ENCODE peak calls at places on chromosome 21, in six cellular contexts. M is A549; C is stomach; X is IMR-90; K is effector memory CD4-positive, alpha-beta T cell; B is transverse colon. H is an unnamed sample.

GRCh38 chr21:40615503-40616376 is 231.2 kb downstream of the DSCAM start:
- DNase-seq in X (no peak), C (no peak), B (no peak), K (no peak), M (no peak), H (no peak)

GRCh38 chr21:41280115-41280919 is 36.3 kb upstream of the FAM3B start:
- DNase-seq in C (no peak), K (no peak), X (peak; percentile 85), M (no peak), B (no peak), H (peak; percentile 38)

GRCh38 chr21:24023402-24023801 is 1583.9 kb downstream of the MRPL39 start:
- DNase-seq in M (no peak), C (no peak), K (no peak), X (peak; percentile 22), B (no peak), H (no peak)

GRCh38 chr21:16058896-16059295 is 329.1 kb downstream of the USP25 start:
- DNase-seq in C (no peak), X (no peak), K (no peak), B (no peak), M (no peak), H (no peak)

GRCh38 chr21:38858429-38859205 is 52.9 kb downstream of the ETS2 start:
- DNase-seq in M (no peak), X (peak; percentile 25), C (no peak), K (no peak), B (no peak), H (no peak)

GRCh38 chr21:33611006-33611744 is 22.7 kb upstream of the DONSON start:
- DNase-seq in C (no peak), M (no peak), B (no peak), K (no peak), X (no peak), H (no peak)

GRCh38 chr21:18204931-18205330 is 39.7 kb upstream of the CHODL start:
- DNase-seq in K (no peak), B (no peak), M (no peak), C (no peak), X (no peak), H (no peak)

GRCh38 chr21:26655466-26655865 is 82.4 kb upstream of the CYYR1 start:
- DNase-seq in X (no peak), B (no peak), M (no peak), K (no peak), C (no peak), H (no peak)

GRCh38 chr21:43187715-43188114 is 18.9 kb downstream of the CRYAA start:
- DNase-seq in X (no peak), B (no peak), M (no peak), K (no peak), C (no peak), H (no peak)

DNA sequence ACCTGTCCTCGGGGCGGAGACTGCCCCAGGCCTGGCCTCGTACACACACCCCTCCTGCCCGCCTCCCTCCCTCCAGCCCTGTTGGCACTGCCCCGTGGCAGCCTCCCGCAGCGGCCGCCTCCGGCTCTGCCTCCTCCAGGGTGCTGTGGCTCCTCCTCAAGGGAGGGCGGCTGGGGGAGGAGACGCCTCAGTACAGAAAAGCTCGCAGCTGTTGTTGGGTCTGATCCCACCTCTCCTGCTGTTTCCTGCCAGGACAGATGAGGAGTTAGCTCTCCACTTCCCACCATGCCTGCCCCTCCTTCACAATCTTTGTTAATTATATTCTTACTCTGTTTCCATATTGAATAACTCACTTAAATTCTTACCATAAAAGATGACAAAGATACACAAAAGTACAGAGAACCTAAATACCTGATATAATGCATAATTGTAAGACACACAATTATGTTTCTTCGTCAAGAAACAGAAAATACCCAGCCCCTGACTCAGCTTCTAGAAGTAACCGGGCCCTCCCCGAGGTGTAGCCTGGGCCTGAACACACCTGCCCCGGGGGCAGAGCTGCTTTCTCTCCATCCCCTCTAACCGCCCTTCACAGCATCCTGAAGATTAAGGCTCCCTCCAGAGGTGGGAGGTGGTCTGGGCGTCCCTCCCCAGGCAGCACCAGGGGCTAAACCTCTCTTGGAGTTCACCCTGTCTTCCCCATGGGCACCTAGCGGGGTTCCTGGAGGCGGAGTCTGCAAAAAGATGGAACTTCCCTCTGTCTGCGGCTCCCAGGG is 30.6 kb upstream of the COL6A1 start:
- DNase-seq in C (peak; percentile 50), X (peak; percentile 48), M (no peak), K (no peak), B (peak; percentile 36), H (peak; percentile 86)
- H3K27ac ChIP-seq in C (no peak overlapping the region), X (no peak overlapping the region), M (no peak overlapping the region), K (no peak overlapping the region), B (peak overlapping the region; percentile 26), H (peak overlapping the region; percentile 66)

DNA sequence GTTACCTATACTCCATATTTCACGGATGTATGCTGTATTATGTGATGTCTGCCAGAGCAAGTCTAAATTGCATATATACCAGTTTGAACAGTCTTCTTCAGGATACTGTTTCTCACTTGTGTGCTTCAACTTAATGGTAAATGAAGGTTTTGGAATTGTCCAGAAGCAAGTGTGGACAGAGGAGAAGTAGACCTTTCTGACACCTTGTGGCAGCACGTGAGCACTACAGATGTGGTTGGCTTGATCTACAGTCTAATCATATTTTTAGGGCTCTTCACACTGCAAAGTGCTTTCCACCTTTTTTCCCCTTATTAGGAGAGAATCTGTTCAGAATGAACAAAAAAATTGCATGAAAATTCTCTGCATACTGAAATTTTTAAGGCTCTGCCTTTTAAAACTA is 10.9 kb downstream of the MORC3 start:
- DNase-seq in X (peak; percentile 60), M (peak; percentile 53), B (peak; percentile 63), C (peak; percentile 57), K (no peak), H (peak; percentile 32)
- H3K27ac ChIP-seq in X (no peak overlapping the region), M (no peak overlapping the region), B (no peak overlapping the region), C (no peak overlapping the region), K (no peak overlapping the region), H (no peak overlapping the region)

DNA sequence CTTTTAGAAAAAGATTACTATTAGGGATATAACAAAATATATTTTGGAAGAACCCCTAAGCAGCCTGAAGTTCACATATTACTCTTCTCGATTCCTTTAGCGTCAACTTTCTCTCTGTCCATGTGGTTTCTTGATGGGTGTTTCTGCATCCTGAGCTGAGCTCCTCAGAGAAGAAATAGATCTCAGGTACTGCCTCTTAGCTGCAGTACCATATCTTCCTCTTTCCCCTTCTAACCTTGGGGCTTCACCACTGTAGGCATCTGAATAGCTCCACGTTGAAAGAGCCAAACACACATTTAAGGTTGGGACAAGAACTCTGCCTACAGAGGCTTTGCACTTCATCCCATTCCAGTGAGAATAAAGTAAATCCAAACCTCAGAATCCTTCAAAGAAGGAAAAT is 59.2 kb downstream of the SAMSN1 start:
- DNase-seq in K (no peak), M (no peak), X (no peak), C (no peak), B (no peak), H (no peak)
- H3K27ac ChIP-seq in K (no peak overlapping the region), M (no peak overlapping the region), X (no peak overlapping the region), C (no peak overlapping the region), B (no peak overlapping the region), H (no peak overlapping the region)

GRCh38 chr21:46482846-46483231 is 24.1 kb downstream of the DIP2A start:
- DNase-seq in K (no peak), B (no peak), C (no peak), X (no peak), M (no peak), H (no peak)

GRCh38 chr21:46482225-46482845 is 23.6 kb downstream of the DIP2A start:
- DNase-seq in C (no peak), X (no peak), M (no peak), B (no peak), K (no peak), H (no peak)

GRCh38 chr21:46478910-46479309 is 20.2 kb downstream of the DIP2A start:
- DNase-seq in B (no peak), K (no peak), C (no peak), X (no peak), M (no peak), H (no peak)

GRCh38 chr21:46477765-46478164 is 19.1 kb downstream of the DIP2A start:
- DNase-seq in K (no peak), X (peak; percentile 51), M (no peak), C (no peak), B (no peak), H (no peak)

GRCh38 chr21:46480466-46480865 is 21.8 kb downstream of the DIP2A start:
- DNase-seq in K (no peak), B (no peak), X (no peak), M (no peak), C (no peak), H (no peak)
- H3K27ac ChIP-seq in K (no peak overlapping the region), B (no peak overlapping the region), X (no peak overlapping the region), M (no peak overlapping the region), C (no peak overlapping the region), H (no peak overlapping the region)

DNA sequence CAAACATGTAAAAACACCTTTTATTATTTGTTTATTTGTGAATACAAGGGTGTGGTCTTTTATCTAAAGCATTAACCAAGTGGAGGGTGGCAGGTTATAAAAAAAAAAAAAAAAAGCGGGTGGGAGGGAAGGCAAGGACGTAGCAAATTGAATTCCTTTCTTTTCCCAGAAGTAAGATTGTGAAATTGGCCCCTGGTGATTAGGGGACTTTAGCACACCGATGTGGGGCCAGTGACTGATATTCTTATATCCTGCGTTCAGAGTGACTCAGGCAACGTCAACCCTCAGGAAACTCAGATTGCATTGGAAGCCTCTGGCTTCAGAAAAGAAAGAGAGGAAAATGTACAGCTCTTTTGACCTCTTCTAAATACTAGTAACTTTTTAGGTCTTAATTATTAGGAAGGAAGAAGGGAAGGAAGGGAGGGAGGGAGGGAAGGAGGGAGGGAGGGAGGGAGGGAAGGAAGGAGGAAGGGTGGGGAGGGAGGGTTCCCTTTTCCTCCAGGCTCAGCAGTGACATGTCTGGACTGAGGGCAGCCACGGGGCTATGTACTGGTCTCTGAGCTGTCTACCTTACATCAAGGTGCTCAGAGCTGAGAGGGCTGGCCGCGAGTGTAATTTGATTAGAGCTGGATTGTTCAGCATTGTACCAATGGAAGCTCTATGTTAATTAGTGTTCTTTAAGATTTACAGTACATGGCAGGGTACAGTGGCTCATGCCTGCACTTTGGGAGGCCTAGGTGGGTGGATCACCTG is 30.2 kb downstream of the EVA1C start:
- DNase-seq in B (no peak), M (peak; percentile 63), K (no peak), C (no peak), X (no peak), H (no peak)
- H3K27ac ChIP-seq in B (no peak overlapping the region), M (peak overlapping the region; percentile 90), K (no peak overlapping the region), C (peak overlapping the region; percentile 32), X (no peak overlapping the region), H (no peak overlapping the region)

GRCh38 chr21:45489480-45489982 is 52.7 kb downstream of the SLC19A1 start:
- DNase-seq in K (no peak), X (no peak), B (no peak), C (no peak), M (no peak), H (no peak)

GRCh38 chr21:45491623-45492022 is 50.6 kb downstream of the SLC19A1 start:
- DNase-seq in M (no peak), B (no peak), X (no peak), K (no peak), C (no peak), H (no peak)

GRCh38 chr21:45491056-45491455 is 51.2 kb downstream of the SLC19A1 start:
- DNase-seq in M (no peak), K (no peak), X (no peak), C (no peak), B (no peak), H (no peak)

GRCh38 chr21:45488839-45489479 is 53.3 kb downstream of the SLC19A1 start:
- DNase-seq in M (no peak), K (no peak), B (no peak), C (no peak), X (no peak), H (no peak)

GRCh38 chr21:45490049-45490731 is 52.0 kb downstream of the SLC19A1 start:
- DNase-seq in K (no peak), X (no peak), B (no peak), C (no peak), M (no peak), H (no peak)
- H3K27ac ChIP-seq in K (no peak overlapping the region), X (no peak overlapping the region), B (no peak overlapping the region), C (no peak overlapping the region), M (peak overlapping the region; percentile 56), H (no peak overlapping the region)

H was measured in uterus.